ENCODE peak calls at places on chromosomes 12 and 14, in five cellular contexts. Q is IMR-90, S is body of pancreas, T is Peyer's patch, V is sigmoid colon. Y is an unnamed sample.
A peak's percentile ranks its signal among the peaks of the same experiment; 100 is the strongest.

GRCh38 chr12:73321776-73322175 is 1049.6 kb downstream of the TRHDE start:
- DNase-seq in T (no peak), V (no peak), S (no peak), Q (no peak), Y (no peak)

GRCh38 chr14:75497191-75497590 is 25.1 kb upstream of the BATF start:
- DNase-seq in S (no peak), V (no peak), T (no peak), Q (no peak), Y (no peak)

GRCh38 chr12:70196732-70197361 is 46.4 kb upstream of the CNOT2 start:
- DNase-seq in T (no peak), Q (no peak), S (peak; percentile 4), V (no peak), Y (no peak)

GRCh38 chr12:92596388-92596787 is 106.4 kb upstream of the PLEKHG7 start:
- DNase-seq in V (no peak), T (no peak), S (no peak), Q (peak; percentile 83), Y (no peak)

GRCh38 chr12:45909041-45909713 is 81.2 kb downstream of the SCAF11 start:
- DNase-seq in Q (peak; percentile 78), S (no peak), V (no peak), T (no peak), Y (no peak)

GRCh38 chr12:823043-823698 is 70.8 kb downstream of the WNK1 start:
- DNase-seq in T (no peak), S (no peak), V (no peak), Q (no peak), Y (no peak)

GRCh38 chr12:41563044-41563443 is 374.9 kb downstream of the PDZRN4 start:
- DNase-seq in T (no peak), Q (no peak), S (no peak), V (no peak), Y (no peak)

GRCh38 chr12:50132505-50133135 is 20.6 kb downstream of the COX14 start:
- DNase-seq in T (no peak), S (no peak), V (no peak), Q (peak; percentile 61), Y (no peak)

GRCh38 chr14:52783211-52783610 is 8.2 kb downstream of the GNPNAT1 start:
- DNase-seq in T (no peak), S (no peak), V (no peak), Q (no peak), Y (no peak)

GRCh38 chr14:23492618-23493272 is 23.2 kb downstream of the NGDN start:
- DNase-seq in V (no peak), T (no peak), Q (peak; percentile 13), S (no peak), Y (no peak)

GRCh38 chr14:96167224-96168148 is 37.2 kb upstream of the BDKRB2 start:
- DNase-seq in V (peak; percentile 51), T (no peak), Q (peak; percentile 95), S (no peak), Y (no peak)

GRCh38 chr12:55927588-55928502 is at the start of gene PYM1:
- DNase-seq in T (peak; percentile 87), Q (peak; percentile 50), V (peak; percentile 93), S (peak; percentile 95), Y (peak; percentile 88)
- TF ChIP-seq CTCF in T (no peak), Q (no peak), V (no peak), S (no peak), Y (no peak)

GRCh38 chr14:59483819-59484610 is at the start of the genes JKAMP and L3HYPDH:
- DNase-seq in Q (peak; percentile 94), T (peak; percentile 99), V (peak; percentile 98), S (peak; percentile 97), Y (peak; percentile 97)
- TF ChIP-seq POLR2A in Q (peak; percentile 91), T (peak; percentile 75), V (peak; percentile 74), S (peak; percentile 91), Y (peak; percentile 28)

DNA sequence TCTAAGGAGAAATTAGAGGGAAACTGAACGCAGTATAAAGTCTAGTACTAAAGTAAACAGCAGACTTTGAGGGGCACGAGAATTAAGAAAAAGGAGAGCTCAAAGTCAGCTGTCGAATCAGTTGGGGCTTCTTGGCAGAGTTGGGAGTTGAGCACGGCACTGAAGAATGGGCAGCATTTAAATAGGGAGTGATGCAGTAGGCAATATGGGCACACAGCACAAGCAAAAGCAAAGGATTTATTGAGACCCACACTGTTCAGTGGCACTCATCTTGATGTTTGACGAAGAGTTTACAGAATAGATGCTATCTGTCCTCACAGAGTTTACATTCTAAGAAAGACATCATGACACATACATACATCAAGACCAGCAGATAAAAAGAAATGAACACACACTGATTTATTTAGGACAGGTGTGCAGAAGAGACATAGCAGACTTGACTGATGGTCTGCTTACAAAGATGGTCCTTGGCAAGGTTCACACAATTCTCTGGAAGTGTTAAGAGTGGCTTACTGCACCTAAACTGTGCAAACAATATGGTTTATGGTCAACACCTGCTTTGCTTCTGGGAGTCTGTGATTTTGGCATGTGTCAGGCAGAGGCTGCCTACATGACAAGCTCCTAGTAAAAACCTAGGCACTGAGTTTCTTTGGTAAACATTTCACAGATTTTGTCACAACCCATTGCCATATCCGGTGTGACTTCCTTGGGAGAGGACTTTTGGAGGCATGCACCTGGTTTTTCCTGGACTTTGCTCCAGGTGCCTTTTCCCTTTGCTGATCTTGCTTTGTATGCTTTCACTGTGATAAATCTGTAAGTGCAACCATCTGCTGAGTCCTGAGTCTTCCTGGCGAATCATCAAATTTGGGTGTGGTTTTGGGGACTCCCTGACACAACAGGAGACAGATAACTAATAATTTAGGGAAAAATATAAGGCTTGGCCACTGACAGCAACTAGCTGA is 26.3 kb downstream of the ALKBH1 start:
- DNase-seq in S (peak; percentile 38), T (peak; percentile 51), V (no peak), Q (peak; percentile 25), Y (peak; percentile 42)
- TF ChIP-seq CTCF in S (no peak), T (no peak), V (no peak), Q (no peak), Y (no peak)

GRCh38 chr12:106302401-106303201 is at the start of gene TCP11L2:
- DNase-seq in Q (peak; percentile 58), T (peak; percentile 93), S (peak; percentile 88), V (peak; percentile 93), Y (peak; percentile 91)
- TF ChIP-seq POLR2A in Q (peak; percentile 72), T (peak; percentile 38), S (peak; percentile 66), V (peak; percentile 25), Y (no peak)

DNA sequence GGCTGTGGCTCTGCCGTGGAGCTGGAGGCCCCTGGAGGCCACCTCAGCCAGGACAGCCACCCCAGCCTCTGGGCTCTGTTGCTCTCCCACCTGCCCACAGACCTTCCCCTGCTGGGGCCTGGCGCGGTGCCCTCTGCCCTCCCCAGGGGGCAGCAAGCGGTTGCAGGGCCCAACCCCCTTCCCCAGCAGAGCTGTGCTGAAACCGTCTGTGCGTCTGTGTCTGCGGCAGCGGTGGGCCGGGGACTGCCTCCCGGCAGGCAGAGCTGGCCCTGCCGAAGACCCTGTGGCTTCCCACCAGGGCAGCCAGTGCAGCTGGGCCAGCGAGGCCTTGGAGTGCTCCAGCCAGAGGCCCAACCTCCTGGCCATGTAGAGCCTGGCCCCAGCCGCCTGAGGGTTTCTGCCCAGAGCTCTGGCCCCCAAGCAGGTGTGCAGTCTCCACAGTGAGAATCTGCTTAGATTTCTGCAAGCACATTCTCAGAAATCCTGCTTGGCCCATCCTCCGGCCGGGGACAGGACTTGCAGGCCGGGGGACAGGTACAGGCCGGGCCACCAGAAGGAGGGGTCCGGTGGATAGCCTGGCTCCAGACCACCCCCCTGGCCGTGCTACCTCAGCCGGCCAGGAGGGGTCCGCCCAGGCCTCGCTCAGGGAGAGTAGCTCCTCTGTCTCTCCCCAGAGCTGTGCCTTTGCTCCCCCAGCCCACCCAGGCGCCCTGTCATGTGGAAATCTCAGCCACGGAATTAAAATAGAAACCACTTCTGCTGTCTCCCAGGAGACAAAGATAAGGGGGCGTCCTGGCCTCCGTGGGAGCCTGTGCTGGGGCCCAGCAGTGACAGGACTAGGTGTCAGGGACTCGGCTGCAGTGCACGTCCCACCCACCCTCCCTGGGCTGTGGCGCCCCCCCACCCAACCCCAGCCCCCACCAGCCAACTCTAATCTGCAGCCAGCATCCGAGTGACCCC is 3.5 kb upstream of the CRIP2 start:
- DNase-seq in T (no peak), Q (no peak), S (no peak), V (no peak), Y (no peak)
- TF ChIP-seq CTCF in T (no peak), Q (peak; percentile 24), S (no peak), V (no peak), Y (no peak)

GRCh38 chr14:45134051-45134958 is at the start of gene FKBP3:
- DNase-seq in T (peak; percentile 96), S (peak; percentile 99), V (peak; percentile 99), Q (peak; percentile 99), Y (peak; percentile 97)
- TF ChIP-seq POLR2A in T (peak; percentile 71), S (peak; percentile 94), V (peak; percentile 95), Q (peak; percentile 72), Y (peak; percentile 67)

DNA sequence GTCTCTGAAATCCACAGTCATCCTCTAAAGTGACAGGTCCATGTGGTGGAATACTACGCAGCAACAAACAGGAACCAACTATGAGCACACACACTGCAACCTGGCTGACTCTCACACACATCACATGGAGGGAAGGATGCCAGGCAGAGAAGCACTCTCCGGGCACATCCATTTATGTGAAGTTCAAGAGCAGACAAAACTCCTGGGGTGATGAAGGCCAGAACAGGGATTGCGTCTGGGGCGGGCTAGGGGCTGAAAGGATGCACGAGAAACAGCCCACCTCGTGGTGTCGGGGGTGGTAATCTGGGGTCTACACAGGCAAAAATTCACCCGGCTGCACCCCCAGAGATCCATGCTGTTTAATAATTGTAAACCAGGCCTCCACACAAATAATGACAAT is 100.2 kb downstream of the DICER1 start:
- DNase-seq in V (peak; percentile 58), Q (no peak), T (peak; percentile 7), S (no peak), Y (no peak)
- TF ChIP-seq CTCF in V (no peak), Q (no peak), T (no peak), S (no peak), Y (no peak)

DNA sequence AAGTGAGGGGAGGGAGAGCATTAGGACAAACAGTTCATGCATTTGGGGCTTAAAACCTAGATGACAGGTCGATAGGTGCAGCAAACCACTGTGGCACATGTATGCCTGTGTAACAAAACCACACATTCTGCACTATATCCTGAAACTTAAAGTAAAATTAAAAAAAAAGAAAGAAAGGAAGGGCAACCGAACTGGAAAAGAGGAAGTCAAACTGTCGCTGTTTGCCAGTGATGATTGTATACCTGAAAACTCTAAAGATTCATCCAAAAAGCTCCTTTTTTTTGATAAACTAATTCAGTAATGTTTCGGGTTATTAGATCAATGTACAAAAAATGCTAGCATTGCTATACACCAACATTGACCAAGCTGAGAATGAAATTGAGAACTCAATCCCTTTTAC is 259.0 kb upstream of the ALG10 start:
- DNase-seq in S (no peak), T (no peak), V (no peak), Q (no peak), Y (no peak)
- TF ChIP-seq POLR2A in S (no peak), T (no peak), V (no peak), Q (no peak), Y (no peak)